ENCODE peak calls at places on chromosomes 6 and 20, in eight cellular contexts. One of them, this sample, is unnamed.

GRCh38 chr6:105611606-105612005 is 208.7 kb upstream of the PREP start:
- DNase-seq in PC-3: no peak
- DNase-seq in right lobe of liver: no peak
- DNase-seq in tibial nerve: no peak
- DNase-seq in A549: no peak
- DNase-seq in OCI-LY7: no peak
- DNase-seq in left ventricle myocardium inferior: no peak
- DNase-seq in uterus: no peak
- DNase-seq in this sample: no peak

GRCh38 chr6:118804091-118804490 is 89.9 kb upstream of the ASF1A start:
- DNase-seq in tibial nerve: no peak
- DNase-seq in right lobe of liver: no peak
- DNase-seq in left ventricle myocardium inferior: no peak
- DNase-seq in A549: no peak
- DNase-seq in OCI-LY7: no peak
- DNase-seq in PC-3: no peak
- DNase-seq in uterus: no peak
- DNase-seq in this sample: no peak

GRCh38 chr6:127893541-127893940 is 7.3 kb downstream of the THEMIS start:
- DNase-seq in left ventricle myocardium inferior: no peak
- DNase-seq in right lobe of liver: no peak
- DNase-seq in tibial nerve: no peak
- DNase-seq in A549: no peak
- DNase-seq in PC-3: no peak
- DNase-seq in uterus: no peak
- DNase-seq in OCI-LY7: no peak
- DNase-seq in this sample: no peak

GRCh38 chr20:58518896-58519593 is 3.8 kb upstream of the APCDD1L start:
- DNase-seq in A549: no peak
- DNase-seq in left ventricle myocardium inferior: no peak
- DNase-seq in uterus: no peak
- DNase-seq in PC-3: no peak
- DNase-seq in right lobe of liver: no peak
- DNase-seq in OCI-LY7: no peak
- DNase-seq in tibial nerve: no peak
- DNase-seq in this sample: no peak

GRCh38 chr20:22691369-22692118 is 107.2 kb upstream of the FOXA2 start:
- DNase-seq in right lobe of liver: peak; percentile 79
- DNase-seq in A549: peak; percentile 89
- DNase-seq in OCI-LY7: peak; percentile 50
- DNase-seq in PC-3: peak; percentile 87
- DNase-seq in uterus: peak; percentile 52
- DNase-seq in left ventricle myocardium inferior: peak; percentile 71
- DNase-seq in tibial nerve: peak; percentile 62
- DNase-seq in this sample: peak; percentile 62

GRCh38 chr6:136548582-136549330 is 1.5 kb downstream of the MAP7 start:
- DNase-seq in uterus: no peak
- DNase-seq in right lobe of liver: no peak
- DNase-seq in left ventricle myocardium inferior: no peak
- DNase-seq in A549: no peak
- DNase-seq in tibial nerve: no peak
- DNase-seq in PC-3: no peak
- DNase-seq in OCI-LY7: no peak
- DNase-seq in this sample: no peak

GRCh38 chr20:57414867-57415592 is 23.8 kb downstream of the RBM38 start:
- DNase-seq in PC-3: peak; percentile 34
- DNase-seq in A549: no peak
- DNase-seq in right lobe of liver: peak; percentile 43
- DNase-seq in OCI-LY7: no peak
- DNase-seq in left ventricle myocardium inferior: no peak
- DNase-seq in tibial nerve: no peak
- DNase-seq in uterus: peak; percentile 58
- DNase-seq in this sample: no peak

GRCh38 chr6:123925360-123925759 is 121.7 kb downstream of the NKAIN2 start:
- DNase-seq in A549: no peak
- DNase-seq in OCI-LY7: no peak
- DNase-seq in PC-3: no peak
- DNase-seq in left ventricle myocardium inferior: no peak
- DNase-seq in uterus: no peak
- DNase-seq in tibial nerve: no peak
- DNase-seq in right lobe of liver: no peak
- DNase-seq in this sample: no peak

GRCh38 chr6:169868458-169868857 is 117.0 kb downstream of the ERMARD start:
- DNase-seq in uterus: no peak
- DNase-seq in A549: no peak
- DNase-seq in left ventricle myocardium inferior: peak; percentile 55
- DNase-seq in tibial nerve: no peak
- DNase-seq in OCI-LY7: peak; percentile 83
- DNase-seq in PC-3: no peak
- DNase-seq in right lobe of liver: no peak
- DNase-seq in this sample: no peak

GRCh38 chr6:48036316-48036715 is 74.7 kb downstream of the PTCHD4 start:
- DNase-seq in uterus: no peak
- DNase-seq in left ventricle myocardium inferior: no peak
- DNase-seq in PC-3: peak; percentile 18
- DNase-seq in right lobe of liver: no peak
- DNase-seq in OCI-LY7: no peak
- DNase-seq in tibial nerve: no peak
- DNase-seq in A549: no peak
- DNase-seq in this sample: peak; percentile 2

GRCh38 chr20:14337400-14338171 is at the start of gene FLRT3:
- DNase-seq in PC-3: peak; percentile 97
- DNase-seq in right lobe of liver: peak; percentile 72
- DNase-seq in OCI-LY7: peak; percentile 43
- DNase-seq in uterus: peak; percentile 86
- DNase-seq in A549: peak; percentile 84
- DNase-seq in left ventricle myocardium inferior: peak; percentile 36
- DNase-seq in tibial nerve: peak; percentile 55
- DNase-seq in this sample: peak; percentile 97

GRCh38 chr20:40860487-40860902 is 168.1 kb upstream of the TOP1 start:
- DNase-seq in right lobe of liver: no peak
- DNase-seq in A549: no peak
- DNase-seq in left ventricle myocardium inferior: no peak
- DNase-seq in PC-3: peak; percentile 29
- DNase-seq in uterus: no peak
- DNase-seq in tibial nerve: no peak
- DNase-seq in OCI-LY7: no peak
- DNase-seq in this sample: peak; percentile 71

GRCh38 chr6:26457407-26457795 is 354 bp upstream of the BTN2A1 start:
- DNase-seq in OCI-LY7: no peak
- DNase-seq in A549: peak; percentile 10
- DNase-seq in PC-3: no peak
- DNase-seq in uterus: peak; percentile 44
- DNase-seq in tibial nerve: no peak
- DNase-seq in left ventricle myocardium inferior: peak; percentile 16
- DNase-seq in right lobe of liver: no peak
- DNase-seq in this sample: no peak

GRCh38 chr6:8904754-8905153 is 469.4 kb upstream of the SLC35B3 start:
- DNase-seq in left ventricle myocardium inferior: no peak
- DNase-seq in PC-3: peak; percentile 23
- DNase-seq in tibial nerve: no peak
- DNase-seq in OCI-LY7: peak; percentile 12
- DNase-seq in A549: peak; percentile 3
- DNase-seq in uterus: no peak
- DNase-seq in right lobe of liver: no peak
- DNase-seq in this sample: no peak

GRCh38 chr6:27501187-27501586 is 28.3 kb upstream of the ZNF184 start:
- DNase-seq in uterus: no peak
- DNase-seq in right lobe of liver: no peak
- DNase-seq in OCI-LY7: no peak
- DNase-seq in PC-3: no peak
- DNase-seq in left ventricle myocardium inferior: no peak
- DNase-seq in tibial nerve: no peak
- DNase-seq in A549: no peak
- DNase-seq in this sample: no peak

GRCh38 chr6:140921366-140922226 is 1211.1 kb upstream of the GJE1 start:
- DNase-seq in OCI-LY7: peak; percentile 45
- DNase-seq in PC-3: peak; percentile 89
- DNase-seq in tibial nerve: no peak
- DNase-seq in uterus: no peak
- DNase-seq in left ventricle myocardium inferior: no peak
- DNase-seq in right lobe of liver: no peak
- DNase-seq in A549: peak; percentile 9
- DNase-seq in this sample: peak; percentile 64

GRCh38 chr20:59939052-59939878 is 840 bp downstream of the PPP1R3D start:
- DNase-seq in PC-3: peak; percentile 21
- DNase-seq in right lobe of liver: no peak
- DNase-seq in uterus: peak; percentile 21
- DNase-seq in A549: no peak
- DNase-seq in left ventricle myocardium inferior: peak; percentile 31
- DNase-seq in OCI-LY7: no peak
- DNase-seq in tibial nerve: no peak
- DNase-seq in this sample: no peak

GRCh38 chr6:28001751-28002150 is 44.7 kb downstream of the OR2B6 start:
- DNase-seq in PC-3: peak; percentile 2
- DNase-seq in uterus: no peak
- DNase-seq in right lobe of liver: no peak
- DNase-seq in OCI-LY7: no peak
- DNase-seq in tibial nerve: no peak
- DNase-seq in left ventricle myocardium inferior: no peak
- DNase-seq in A549: no peak
- DNase-seq in this sample: no peak

GRCh38 chr6:24026050-24026449 is 100.0 kb upstream of the NRSN1 start:
- DNase-seq in OCI-LY7: no peak
- DNase-seq in left ventricle myocardium inferior: no peak
- DNase-seq in uterus: no peak
- DNase-seq in PC-3: no peak
- DNase-seq in A549: no peak
- DNase-seq in tibial nerve: no peak
- DNase-seq in right lobe of liver: no peak
- DNase-seq in this sample: no peak
- H3K4me3 ChIP-seq in OCI-LY7: no peak overlapping the region
- H3K4me3 ChIP-seq in left ventricle myocardium inferior: no peak overlapping the region
- H3K4me3 ChIP-seq in uterus: no peak overlapping the region
- H3K4me3 ChIP-seq in PC-3: no peak overlapping the region
- H3K4me3 ChIP-seq in A549: no peak overlapping the region
- H3K4me3 ChIP-seq in tibial nerve: no peak overlapping the region
- H3K4me3 ChIP-seq in right lobe of liver: no peak overlapping the region
- H3K4me3 ChIP-seq in this sample: no peak overlapping the region

GRCh38 chr20:32281711-32282110 is 4.3 kb downstream of the KIF3B start:
- DNase-seq in A549: no peak
- DNase-seq in right lobe of liver: no peak
- DNase-seq in PC-3: no peak
- DNase-seq in uterus: no peak
- DNase-seq in tibial nerve: no peak
- DNase-seq in left ventricle myocardium inferior: no peak
- DNase-seq in OCI-LY7: no peak
- DNase-seq in this sample: no peak

GRCh38 chr20:32282461-32282860 is 5.0 kb downstream of the KIF3B start:
- DNase-seq in tibial nerve: no peak
- DNase-seq in A549: no peak
- DNase-seq in left ventricle myocardium inferior: peak; percentile 57
- DNase-seq in OCI-LY7: peak; percentile 29
- DNase-seq in right lobe of liver: peak; percentile 55
- DNase-seq in PC-3: no peak
- DNase-seq in uterus: no peak
- DNase-seq in this sample: no peak

GRCh38 chr20:32274359-32274758 is 3.1 kb upstream of the KIF3B start:
- DNase-seq in A549: no peak
- DNase-seq in tibial nerve: no peak
- DNase-seq in OCI-LY7: no peak
- DNase-seq in PC-3: no peak
- DNase-seq in right lobe of liver: no peak
- DNase-seq in left ventricle myocardium inferior: no peak
- DNase-seq in uterus: no peak
- DNase-seq in this sample: no peak

GRCh38 chr20:32278199-32278643 is 770 bp downstream of the KIF3B start:
- DNase-seq in right lobe of liver: no peak
- DNase-seq in tibial nerve: no peak
- DNase-seq in left ventricle myocardium inferior: no peak
- DNase-seq in uterus: no peak
- DNase-seq in A549: no peak
- DNase-seq in PC-3: no peak
- DNase-seq in OCI-LY7: peak; percentile 63
- DNase-seq in this sample: peak; percentile 3

GRCh38 chr20:32277361-32278198 is at the start of gene KIF3B:
- DNase-seq in PC-3: peak; percentile 88
- DNase-seq in tibial nerve: peak; percentile 68
- DNase-seq in left ventricle myocardium inferior: peak; percentile 87
- DNase-seq in OCI-LY7: peak; percentile 95
- DNase-seq in A549: peak; percentile 98
- DNase-seq in uterus: peak; percentile 89
- DNase-seq in right lobe of liver: peak; percentile 87
- DNase-seq in this sample: peak; percentile 88
- H3K27ac ChIP-seq in PC-3: no peak within 1 kb of the TSS
- H3K27ac ChIP-seq in tibial nerve: peak within 1 kb of the TSS; percentile 80
- H3K27ac ChIP-seq in left ventricle myocardium inferior: peak within 1 kb of the TSS; percentile 87
- H3K27ac ChIP-seq in OCI-LY7: peak within 1 kb of the TSS; percentile 56
- H3K27ac ChIP-seq in A549: peak within 1 kb of the TSS; percentile 91
- H3K27ac ChIP-seq in uterus: peak within 1 kb of the TSS; percentile 81
- H3K27ac ChIP-seq in right lobe of liver: peak within 1 kb of the TSS; percentile 37
- H3K27ac ChIP-seq in this sample: peak within 1 kb of the TSS; percentile 48

DNA sequence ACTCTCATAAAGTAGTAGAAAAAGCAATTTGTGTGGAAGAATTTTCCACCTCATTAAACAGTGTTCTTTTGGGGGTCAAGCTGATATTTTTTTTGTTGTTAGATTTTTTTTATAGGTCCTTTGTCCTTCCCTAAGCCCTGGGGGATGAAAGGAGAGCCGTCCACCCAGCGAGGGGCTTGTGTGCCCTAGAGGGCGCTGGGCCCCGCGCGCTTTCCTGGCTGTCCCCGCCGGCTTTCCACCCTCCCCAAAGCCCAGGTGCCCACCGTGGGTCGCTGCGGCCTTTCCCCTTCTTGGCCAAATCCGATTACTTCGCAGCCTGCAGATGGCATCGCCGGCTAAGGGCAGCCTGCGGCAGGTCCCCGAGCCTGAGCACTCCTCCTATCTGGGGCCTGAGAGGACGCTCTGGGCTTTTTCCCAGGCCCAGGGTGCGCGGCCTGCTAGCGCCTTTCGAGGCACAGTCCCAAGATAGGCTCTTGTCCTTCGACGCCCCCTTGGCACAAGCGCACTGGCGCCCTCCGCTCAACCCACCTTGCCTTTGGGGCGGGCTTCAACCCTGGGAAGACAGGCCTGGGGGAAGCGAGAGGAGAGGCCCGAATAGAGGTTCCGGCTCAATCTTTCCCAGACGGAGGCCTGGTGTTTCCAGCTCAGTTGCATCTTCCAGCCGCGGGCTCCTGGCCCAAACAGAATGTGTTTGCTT is 33.6 kb downstream of the TFAP2A start:
- DNase-seq in OCI-LY7: no peak
- DNase-seq in left ventricle myocardium inferior: no peak
- DNase-seq in A549: no peak
- DNase-seq in tibial nerve: no peak
- DNase-seq in right lobe of liver: no peak
- DNase-seq in uterus: no peak
- DNase-seq in PC-3: no peak
- DNase-seq in this sample: no peak
- TF ChIP-seq CTCF in OCI-LY7: peak; percentile 8
- TF ChIP-seq CTCF in left ventricle myocardium inferior: no peak
- TF ChIP-seq CTCF in A549: no peak
- TF ChIP-seq CTCF in tibial nerve: no peak
- TF ChIP-seq CTCF in right lobe of liver: no peak
- TF ChIP-seq CTCF in uterus: no peak
- TF ChIP-seq CTCF in PC-3: no peak
- TF ChIP-seq CTCF in this sample: peak; percentile 17

DNA sequence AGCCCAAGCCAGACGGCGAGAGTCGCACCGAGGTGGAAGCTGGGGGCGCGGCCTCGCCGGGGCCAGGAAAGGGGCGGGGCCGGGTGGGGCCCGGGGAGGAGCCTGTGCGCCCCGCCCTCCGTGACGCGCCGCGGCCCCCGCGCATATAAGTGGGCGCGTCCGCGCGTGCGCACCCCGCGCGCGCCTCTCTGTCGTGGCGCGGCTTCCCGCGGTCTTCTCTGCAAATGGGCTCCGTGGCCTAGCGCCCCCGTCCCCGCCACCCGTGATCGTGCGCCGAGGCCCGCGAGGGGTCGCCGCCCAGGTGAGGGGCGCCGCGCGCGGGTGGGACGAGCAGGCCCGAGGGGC is at the start of gene PPDPF:
- DNase-seq in OCI-LY7: peak; percentile 86
- DNase-seq in uterus: peak; percentile 80
- DNase-seq in A549: peak; percentile 82
- DNase-seq in right lobe of liver: peak; percentile 87
- DNase-seq in PC-3: peak; percentile 84
- DNase-seq in tibial nerve: peak; percentile 70
- DNase-seq in left ventricle myocardium inferior: peak; percentile 88
- DNase-seq in this sample: peak; percentile 53
- H3K4me3 ChIP-seq in OCI-LY7: peak within 1 kb of the TSS; percentile 95
- H3K4me3 ChIP-seq in uterus: peak within 1 kb of the TSS; percentile 77
- H3K4me3 ChIP-seq in A549: peak within 1 kb of the TSS; percentile 83
- H3K4me3 ChIP-seq in right lobe of liver: peak within 1 kb of the TSS; percentile 78
- H3K4me3 ChIP-seq in PC-3: peak within 1 kb of the TSS; percentile 99
- H3K4me3 ChIP-seq in tibial nerve: peak within 1 kb of the TSS; percentile 98
- H3K4me3 ChIP-seq in left ventricle myocardium inferior: peak within 1 kb of the TSS; percentile 91
- H3K4me3 ChIP-seq in this sample: peak within 1 kb of the TSS; percentile 83